ENCODE peak calls at places on chromosomes 11 and 22, in four cellular contexts. X is A549, G is kidney, L is MCF 10A. I is an unnamed sample.
A peak's percentile ranks its signal among the peaks of the same experiment; 100 is the strongest.

GRCh38 chr22:29914991-29915390 is 32.0 kb downstream of the MTMR3 start:
- DNase-seq in L (no peak), G (no peak), X (no peak), I (no peak)

GRCh38 chr11:73152086-73152853 is 10.2 kb upstream of the FCHSD2 start:
- DNase-seq in X (no peak), G (no peak), L (no peak), I (no peak)

GRCh38 chr11:31487848-31488247 is 21.6 kb downstream of the IMMP1L start:
- DNase-seq in G (no peak), X (no peak), L (peak; percentile 52), I (no peak)

GRCh38 chr11:86784247-86784681 is 16.1 kb upstream of the PRSS23 start:
- DNase-seq in X (no peak), G (no peak), L (no peak), I (no peak)

GRCh38 chr11:125433454-125434121 is 62.5 kb downstream of the FEZ1 start:
- DNase-seq in G (no peak), L (peak; percentile 61), X (peak; percentile 45), I (no peak)

GRCh38 chr11:113384551-113384950 is 3.0 kb upstream of the ANKK1 start:
- DNase-seq in X (no peak), L (peak; percentile 98), G (no peak), I (no peak)

GRCh38 chr22:38491707-38492348 is 14.3 kb downstream of the DDX17 start:
- DNase-seq in G (no peak), X (no peak), L (no peak), I (no peak)

GRCh38 chr11:129951201-129951882 is 51.3 kb downstream of the PRDM10 start:
- DNase-seq in L (no peak), X (no peak), G (no peak), I (no peak)

GRCh38 chr22:27107824-27108223 is 450.4 kb downstream of the MIAT start:
- DNase-seq in L (peak; percentile 95), X (peak; percentile 70), G (peak; percentile 87), I (no peak)

GRCh38 chr11:96073536-96073935 is 149.6 kb upstream of the MTMR2 start:
- DNase-seq in L (no peak), X (no peak), G (no peak), I (no peak)

GRCh38 chr11:75450826-75451783 is 18.1 kb upstream of the KLHL35 start:
- DNase-seq in G (no peak), L (peak; percentile 17), X (peak; percentile 28), I (no peak)

GRCh38 chr11:2207212-2207611 is 35.6 kb upstream of the TH start:
- DNase-seq in X (no peak), L (no peak), G (peak; percentile 26), I (peak; percentile 66)

GRCh38 chr11:87176044-87176443 is 138.3 kb downstream of the TMEM135 start:
- DNase-seq in X (no peak), L (peak; percentile 18), G (no peak), I (no peak)

GRCh38 chr11:1348146-1348545 is 38.7 kb upstream of the TOLLIP start:
- DNase-seq in G (no peak), L (no peak), X (no peak), I (peak; percentile 52)

GRCh38 chr22:27718186-27719032 is 83.1 kb downstream of the MN1 start:
- DNase-seq in L (peak; percentile 91), X (peak; percentile 92), G (peak; percentile 86), I (no peak)

GRCh38 chr11:114262681-114263509 is 33.3 kb upstream of the NNMT start:
- DNase-seq in L (peak; percentile 51), X (peak; percentile 26), G (no peak), I (no peak)

GRCh38 chr11:10792385-10793068 is 16.2 kb downstream of the EIF4G2 start:
- DNase-seq in G (peak; percentile 94), L (peak; percentile 88), X (peak; percentile 85), I (peak; percentile 97)

GRCh38 chr11:97140885-97141494 is 751.2 kb downstream of the JRKL start:
- DNase-seq in X (no peak), L (peak; percentile 46), G (no peak), I (no peak)

GRCh38 chr11:109911488-109911887 is 181.7 kb upstream of the ZC3H12C start:
- DNase-seq in G (no peak), X (no peak), L (no peak), I (no peak)

GRCh38 chr11:101848262-101848661 is 66.5 kb upstream of the CEP126 start:
- DNase-seq in X (no peak), L (peak; percentile 43), G (no peak), I (no peak)

GRCh38 chr11:113159967-113160621 is 154.3 kb upstream of the TTC12 start:
- DNase-seq in L (peak; percentile 21), G (no peak), X (no peak), I (no peak)

GRCh38 chr11:130131957-130132850 is 27.4 kb upstream of the ST14 start:
- DNase-seq in X (peak; percentile 71), G (no peak), L (peak; percentile 78), I (no peak)

GRCh38 chr11:73577496-73577917 is 20.4 kb downstream of the FAM168A start:
- DNase-seq in L (no peak), X (no peak), G (no peak), I (no peak)

GRCh38 chr11:21037836-21038235 is 368.4 kb downstream of the NELL1 start:
- DNase-seq in L (no peak), X (no peak), G (no peak), I (no peak)

GRCh38 chr11:77244277-77245014 is 57.0 kb downstream of the GDPD4 start:
- DNase-seq in G (no peak), L (peak; percentile 38), X (no peak), I (no peak)

GRCh38 chr11:26676641-26677040 is 45.2 kb downstream of the SLC5A12 start:
- DNase-seq in X (no peak), G (no peak), L (no peak), I (no peak)

GRCh38 chr22:20645954-20646353 is 128.0 kb upstream of the SERPIND1 start:
- DNase-seq in L (no peak), G (no peak), X (no peak), I (no peak)

GRCh38 chr22:22818861-22819855 is 68.5 kb upstream of the IGLL5 start:
- DNase-seq in G (peak; percentile 65), L (no peak), X (no peak), I (no peak)

GRCh38 chr22:39994566-39995345 is at the start of gene FAM83F:
- DNase-seq in X (no peak), G (peak; percentile 76), L (peak; percentile 58), I (no peak)

DNA sequence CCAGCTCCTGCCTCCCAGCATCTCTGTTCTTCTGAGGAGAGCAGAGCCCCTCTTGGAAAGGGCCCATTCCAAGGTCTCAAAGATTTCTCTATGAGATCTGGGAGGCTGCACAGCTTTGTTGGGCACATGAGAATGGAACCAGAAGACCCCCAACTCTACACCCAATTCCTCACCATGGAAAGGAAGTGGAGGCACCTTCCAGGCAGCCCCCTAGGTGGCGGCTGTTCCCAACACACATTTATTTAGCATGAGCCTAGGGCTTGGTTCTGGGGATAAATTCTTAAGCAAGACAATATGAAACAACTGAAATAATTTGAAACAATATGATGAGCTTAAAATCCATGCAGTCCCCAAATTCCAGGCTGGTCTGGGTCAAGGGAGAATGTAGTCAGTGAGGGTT is 100.4 kb downstream of the TIMP3 start:
- DNase-seq in G (no peak), L (no peak), X (no peak), I (no peak)
- TF ChIP-seq CTCF in G (no peak), L (no peak), X (no peak), I (peak; percentile 39)

GRCh38 chr11:64285885-64286800 is 495 bp downstream of the GPR137 start:
- DNase-seq in X (peak; percentile 65), L (peak; percentile 42), G (peak; percentile 79), I (no peak)
- TF ChIP-seq CTCF in X (peak; percentile 6), L (peak; percentile 21), G (no peak), I (no peak)

GRCh38 chr11:62233730-62234129 is 8.3 kb upstream of the SCGB1D2 start:
- DNase-seq in X (no peak), G (no peak), L (peak; percentile 7), I (no peak)
- TF ChIP-seq CTCF in X (no peak), G (peak; percentile 19), L (peak; percentile 10), I (peak; percentile 21)

GRCh38 chr11:18741783-18742182 is 15.8 kb upstream of the IGSF22 start:
- DNase-seq in X (no peak), G (no peak), L (no peak), I (no peak)

GRCh38 chr11:18736590-18737148 is 10.7 kb upstream of the IGSF22 start:
- DNase-seq in G (no peak), X (no peak), L (no peak), I (no peak)

GRCh38 chr11:18737642-18738041 is 11.7 kb upstream of the IGSF22 start:
- DNase-seq in L (no peak), G (no peak), X (no peak), I (peak; percentile 76)

GRCh38 chr11:18743365-18743764 is 17.4 kb upstream of the IGSF22 start:
- DNase-seq in X (no peak), L (no peak), G (no peak), I (no peak)

GRCh38 chr11:18739684-18740083 is 13.7 kb upstream of the IGSF22 start:
- DNase-seq in L (no peak), X (no peak), G (no peak), I (no peak)
- TF ChIP-seq CTCF in L (no peak), X (no peak), G (no peak), I (no peak)

GRCh38 chr11:106815209-106815608 is 203.1 kb downstream of the GUCY1A2 start:
- DNase-seq in L (no peak), G (no peak), X (no peak), I (no peak)
- TF ChIP-seq CTCF in L (no peak), G (no peak), X (no peak), I (no peak)